ENCODE peak calls at places on chromosome 16, in eight cellular contexts. R, I, T, V, Z, U, K and Q are unnamed samples.

GRCh38 chr16:79595261-79595660 is 5.3 kb downstream of the MAF start:
- DNase-seq in R (no peak), I (no peak), T (no peak), V (no peak), Z (no peak), U (no peak), K (no peak), Q (no peak)

GRCh38 chr16:1211451-1212268 is 13.4 kb downstream of the TPSG1 start:
- DNase-seq in R (no peak), I (no peak), T (no peak), V (no peak), Z (no peak), U (no peak), K (no peak), Q (no peak)

GRCh38 chr16:69412287-69412686 is 12.1 kb upstream of the CYB5B start:
- DNase-seq in R (no peak), I (no peak), T (no peak), V (no peak), Z (no peak), U (no peak), K (no peak), Q (no peak)

GRCh38 chr16:66580605-66581209 is 1.4 kb downstream of the CMTM2 start:
- DNase-seq in R (no peak), I (peak; percentile 38), T (no peak), V (no peak), Z (no peak), U (peak; percentile 83), K (peak; percentile 72), Q (no peak)

GRCh38 chr16:78461496-78461938 is 362.1 kb downstream of the WWOX start:
- DNase-seq in R (no peak), I (no peak), T (no peak), V (no peak), Z (no peak), U (no peak), K (no peak), Q (no peak)

GRCh38 chr16:775236-775796 is 12.9 kb downstream of the RPUSD1 start:
- DNase-seq in R (no peak), I (no peak), T (no peak), V (no peak), Z (no peak), U (no peak), K (no peak), Q (no peak)

GRCh38 chr16:1531638-1531910 is 1.9 kb upstream of the TMEM204 start:
- DNase-seq in R (no peak), I (no peak), T (peak; percentile 23), V (no peak), Z (peak; percentile 10), U (no peak), K (no peak), Q (no peak)

GRCh38 chr16:57993452-57993851 is 7.0 kb downstream of the ZNF319 start:
- DNase-seq in R (no peak), I (no peak), T (no peak), V (no peak), Z (no peak), U (no peak), K (no peak), Q (no peak)

GRCh38 chr16:180101-180920 is at the start of gene HBQ1:
- DNase-seq in R (peak; percentile 51), I (no peak), T (no peak), V (no peak), Z (no peak), U (peak; percentile 16), K (no peak), Q (no peak)

GRCh38 chr16:88705746-88706287 is 391 bp downstream of the RNF166 start:
- DNase-seq in R (no peak), I (no peak), T (no peak), V (no peak), Z (no peak), U (no peak), K (no peak), Q (no peak)

GRCh38 chr16:22206847-22207714 is 1.0 kb downstream of the EEF2K start:
- DNase-seq in R (peak; percentile 60), I (no peak), T (peak; percentile 90), V (peak; percentile 20), Z (peak; percentile 86), U (peak; percentile 67), K (peak; percentile 41), Q (no peak)

GRCh38 chr16:648071-648785 is 937 bp upstream of the WDR90 start:
- DNase-seq in R (no peak), I (no peak), T (no peak), V (no peak), Z (no peak), U (peak; percentile 33), K (no peak), Q (no peak)

GRCh38 chr16:66551362-66551761 is 1.0 kb upstream of the CKLF start:
- DNase-seq in R (peak; percentile 77), I (no peak), T (peak; percentile 43), V (no peak), Z (no peak), U (peak; percentile 41), K (no peak), Q (no peak)